ENCODE peak calls at places on chromosomes 2 and 18, in eight cellular contexts. One of them, this sample, is unnamed.

GRCh38 chr18:50826027-50826426 is 6.2 kb upstream of the MRO start:
- DNase-seq in breast epithelium: no peak
- DNase-seq in prostate gland: no peak
- DNase-seq in suprapubic skin: no peak
- DNase-seq in GM12891: no peak
- DNase-seq in GM23338: no peak
- DNase-seq in GM12878: no peak
- DNase-seq in spleen: no peak
- DNase-seq in this sample: no peak

GRCh38 chr2:217279130-217279529 is 419.3 kb upstream of the TNP1 start:
- DNase-seq in breast epithelium: no peak
- DNase-seq in prostate gland: no peak
- DNase-seq in suprapubic skin: no peak
- DNase-seq in GM12891: no peak
- DNase-seq in GM23338: no peak
- DNase-seq in GM12878: no peak
- DNase-seq in spleen: no peak
- DNase-seq in this sample: no peak

GRCh38 chr18:29147944-29148343 is 971.0 kb upstream of the CDH2 start:
- DNase-seq in breast epithelium: no peak
- DNase-seq in prostate gland: no peak
- DNase-seq in suprapubic skin: no peak
- DNase-seq in GM12891: no peak
- DNase-seq in GM23338: peak
- DNase-seq in GM12878: no peak
- DNase-seq in spleen: no peak
- DNase-seq in this sample: peak

GRCh38 chr2:102030855-102031527 is 39.2 kb downstream of the IL1R2 start:
- DNase-seq in breast epithelium: no peak
- DNase-seq in prostate gland: no peak
- DNase-seq in suprapubic skin: no peak
- DNase-seq in GM12891: no peak
- DNase-seq in GM23338: no peak
- DNase-seq in GM12878: no peak
- DNase-seq in spleen: no peak
- DNase-seq in this sample: peak

GRCh38 chr2:204533629-204534370 is 11.5 kb upstream of the PARD3B start:
- DNase-seq in breast epithelium: no peak
- DNase-seq in prostate gland: peak
- DNase-seq in suprapubic skin: no peak
- DNase-seq in GM12891: no peak
- DNase-seq in GM23338: no peak
- DNase-seq in GM12878: no peak
- DNase-seq in spleen: no peak
- DNase-seq in this sample: no peak

GRCh38 chr18:59002974-59003594 is 136.6 kb upstream of the SEC11C start:
- DNase-seq in breast epithelium: no peak
- DNase-seq in prostate gland: no peak
- DNase-seq in suprapubic skin: no peak
- DNase-seq in GM12891: no peak
- DNase-seq in GM23338: no peak
- DNase-seq in GM12878: no peak
- DNase-seq in spleen: no peak
- DNase-seq in this sample: no peak

GRCh38 chr2:179020156-179020750 is 29.7 kb downstream of the CCDC141 start:
- DNase-seq in breast epithelium: no peak
- DNase-seq in prostate gland: no peak
- DNase-seq in suprapubic skin: no peak
- DNase-seq in GM12891: no peak
- DNase-seq in GM23338: peak
- DNase-seq in GM12878: no peak
- DNase-seq in spleen: no peak
- DNase-seq in this sample: no peak

GRCh38 chr2:176830362-176830761 is 382.2 kb upstream of the HNRNPA3 start:
- DNase-seq in breast epithelium: no peak
- DNase-seq in prostate gland: no peak
- DNase-seq in suprapubic skin: no peak
- DNase-seq in GM12891: no peak
- DNase-seq in GM23338: peak
- DNase-seq in GM12878: no peak
- DNase-seq in spleen: no peak
- DNase-seq in this sample: no peak

GRCh38 chr18:908631-909621 is 4.3 kb downstream of the ADCYAP1 start:
- DNase-seq in breast epithelium: no peak
- DNase-seq in prostate gland: no peak
- DNase-seq in suprapubic skin: no peak
- DNase-seq in GM12891: no peak
- DNase-seq in GM23338: peak
- DNase-seq in GM12878: no peak
- DNase-seq in spleen: no peak
- DNase-seq in this sample: no peak

GRCh38 chr2:15772196-15772595 is 168.2 kb upstream of the MYCN start:
- DNase-seq in breast epithelium: no peak
- DNase-seq in prostate gland: no peak
- DNase-seq in suprapubic skin: no peak
- DNase-seq in GM12891: no peak
- DNase-seq in GM23338: no peak
- DNase-seq in GM12878: no peak
- DNase-seq in spleen: no peak
- DNase-seq in this sample: no peak

GRCh38 chr2:23862716-23863426 is 64.1 kb downstream of the ATAD2B start:
- DNase-seq in breast epithelium: no peak
- DNase-seq in prostate gland: no peak
- DNase-seq in suprapubic skin: no peak
- DNase-seq in GM12891: no peak
- DNase-seq in GM23338: no peak
- DNase-seq in GM12878: no peak
- DNase-seq in spleen: no peak
- DNase-seq in this sample: no peak

GRCh38 chr2:60468390-60469085 is 84.9 kb downstream of the BCL11A start:
- DNase-seq in breast epithelium: no peak
- DNase-seq in prostate gland: no peak
- DNase-seq in suprapubic skin: no peak
- DNase-seq in GM12891: no peak
- DNase-seq in GM23338: no peak
- DNase-seq in GM12878: no peak
- DNase-seq in spleen: no peak
- DNase-seq in this sample: no peak

GRCh38 chr2:96940026-96940601 is 46.3 kb downstream of the FAM178B start:
- DNase-seq in breast epithelium: no peak
- DNase-seq in prostate gland: no peak
- DNase-seq in suprapubic skin: no peak
- DNase-seq in GM12891: no peak
- DNase-seq in GM23338: no peak
- DNase-seq in GM12878: no peak
- DNase-seq in spleen: peak
- DNase-seq in this sample: no peak

GRCh38 chr2:123518387-123518786 is 506.7 kb upstream of the CNTNAP5 start:
- DNase-seq in breast epithelium: no peak
- DNase-seq in prostate gland: no peak
- DNase-seq in suprapubic skin: no peak
- DNase-seq in GM12891: no peak
- DNase-seq in GM23338: no peak
- DNase-seq in GM12878: no peak
- DNase-seq in spleen: no peak
- DNase-seq in this sample: no peak

DNA sequence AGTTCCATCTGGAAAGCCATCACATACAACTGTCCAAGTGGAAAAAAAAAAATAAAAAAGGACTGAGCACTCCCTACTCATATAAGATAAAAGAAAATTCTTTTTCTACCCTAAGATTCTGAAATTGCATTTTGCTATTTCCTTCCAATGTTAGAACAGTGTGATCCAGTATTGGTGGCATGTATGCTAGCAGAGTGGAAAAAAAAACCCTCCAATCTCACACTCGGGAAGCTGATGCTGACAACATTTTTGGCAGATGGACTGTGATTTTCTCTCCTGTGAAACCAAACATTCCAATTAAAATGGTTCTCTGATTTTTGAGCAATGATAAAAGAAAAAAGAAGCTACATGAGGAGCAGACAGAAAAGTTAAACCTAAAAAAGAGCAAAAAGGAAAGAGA is 419.8 kb downstream of the DPP10 start:
- DNase-seq in breast epithelium: no peak
- DNase-seq in prostate gland: no peak
- DNase-seq in suprapubic skin: no peak
- DNase-seq in GM12891: no peak
- DNase-seq in GM23338: no peak
- DNase-seq in GM12878: no peak
- DNase-seq in spleen: no peak
- DNase-seq in this sample: no peak
- TF ChIP-seq POLR2AphosphoS5 in breast epithelium: no peak
- TF ChIP-seq POLR2AphosphoS5 in prostate gland: no peak
- TF ChIP-seq POLR2AphosphoS5 in suprapubic skin: no peak
- TF ChIP-seq POLR2AphosphoS5 in GM12891: no peak
- TF ChIP-seq POLR2AphosphoS5 in GM23338: no peak
- TF ChIP-seq POLR2AphosphoS5 in GM12878: no peak
- TF ChIP-seq POLR2AphosphoS5 in spleen: no peak
- TF ChIP-seq POLR2AphosphoS5 in this sample: no peak

DNA sequence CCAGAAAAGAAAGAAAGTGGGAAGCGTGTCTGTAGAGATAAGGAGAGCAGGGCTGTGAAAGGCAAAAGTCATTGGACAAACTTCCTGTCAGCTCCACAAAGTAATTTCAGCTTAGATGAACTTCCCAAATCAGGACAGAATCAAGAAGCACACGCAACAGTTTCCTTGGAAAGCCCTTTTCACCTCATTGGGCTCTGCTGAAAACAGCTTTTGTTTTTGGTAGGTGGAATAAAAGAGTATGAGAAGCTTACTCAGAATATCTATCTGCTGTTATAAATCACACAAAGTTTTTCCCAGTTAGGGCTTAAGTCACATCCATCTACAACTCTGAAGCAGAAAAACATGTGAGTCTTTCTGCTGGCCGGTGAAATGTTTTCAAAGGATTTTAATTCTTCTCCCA is 42.4 kb upstream of the EFEMP1 start:
- DNase-seq in breast epithelium: no peak
- DNase-seq in prostate gland: no peak
- DNase-seq in suprapubic skin: no peak
- DNase-seq in GM12891: no peak
- DNase-seq in GM23338: no peak
- DNase-seq in GM12878: no peak
- DNase-seq in spleen: no peak
- DNase-seq in this sample: no peak
- TF ChIP-seq POLR2AphosphoS5 in breast epithelium: no peak
- TF ChIP-seq POLR2AphosphoS5 in prostate gland: no peak
- TF ChIP-seq POLR2AphosphoS5 in suprapubic skin: no peak
- TF ChIP-seq POLR2AphosphoS5 in GM12891: no peak
- TF ChIP-seq POLR2AphosphoS5 in GM23338: no peak
- TF ChIP-seq POLR2AphosphoS5 in GM12878: no peak
- TF ChIP-seq POLR2AphosphoS5 in spleen: no peak
- TF ChIP-seq POLR2AphosphoS5 in this sample: no peak

GRCh38 chr2:33476100-33476792 is at the start of gene RASGRP3:
- DNase-seq in breast epithelium: peak
- DNase-seq in prostate gland: peak
- DNase-seq in suprapubic skin: peak
- DNase-seq in GM12891: no peak
- DNase-seq in GM23338: peak
- DNase-seq in GM12878: no peak
- DNase-seq in spleen: peak
- DNase-seq in this sample: peak
- TF ChIP-seq POLR2AphosphoS5 in breast epithelium: peak
- TF ChIP-seq POLR2AphosphoS5 in prostate gland: peak
- TF ChIP-seq POLR2AphosphoS5 in suprapubic skin: peak
- TF ChIP-seq POLR2AphosphoS5 in GM12891: peak
- TF ChIP-seq POLR2AphosphoS5 in GM23338: no peak
- TF ChIP-seq POLR2AphosphoS5 in GM12878: peak
- TF ChIP-seq POLR2AphosphoS5 in spleen: peak
- TF ChIP-seq POLR2AphosphoS5 in this sample: peak

DNA sequence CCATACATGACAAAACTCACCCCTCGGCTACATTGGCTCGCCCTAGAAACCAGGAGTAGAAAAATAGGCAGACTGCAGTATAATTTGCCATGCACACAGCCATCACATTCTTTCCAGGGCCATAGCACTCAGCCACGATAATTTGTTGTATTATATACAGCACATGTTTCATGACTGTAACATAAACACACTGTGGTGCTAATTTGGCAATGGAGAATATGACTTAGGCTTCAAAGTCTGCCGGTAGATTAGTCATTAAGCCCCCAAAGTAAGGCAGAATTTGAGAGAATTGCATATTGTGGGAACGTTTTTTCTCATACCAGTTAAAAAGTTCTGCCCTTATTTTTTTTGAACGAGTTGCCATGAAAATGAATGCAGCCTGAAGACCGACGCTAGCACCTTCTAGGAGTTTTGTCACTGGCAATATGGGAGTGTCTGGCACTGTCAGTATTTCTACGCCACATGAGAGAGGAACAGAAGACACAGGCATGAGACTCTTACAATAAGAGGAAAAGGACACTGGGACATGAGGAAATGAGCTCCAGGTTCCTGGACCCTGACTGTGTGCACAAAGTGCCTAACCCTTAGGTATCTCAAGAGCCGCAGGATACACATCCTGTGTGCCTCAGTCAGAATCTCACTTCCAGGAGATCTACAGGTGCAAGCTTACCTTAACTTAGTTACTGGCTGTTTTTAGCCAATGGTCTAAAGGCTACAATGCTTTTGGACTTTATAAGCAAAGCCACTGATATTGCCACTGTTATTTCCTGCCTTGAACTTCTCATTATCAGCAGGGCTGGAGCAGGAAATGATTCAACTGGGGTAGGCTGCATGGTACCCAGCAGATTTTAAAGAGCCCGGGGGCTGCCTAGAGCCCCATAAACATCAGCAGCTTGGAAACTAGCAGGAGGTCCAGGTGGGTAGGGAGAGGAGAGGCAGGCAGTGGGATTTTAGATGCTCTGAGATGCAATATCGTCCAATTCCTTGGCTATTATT is 254.5 kb downstream of the ZNF521 start:
- DNase-seq in breast epithelium: no peak
- DNase-seq in prostate gland: no peak
- DNase-seq in suprapubic skin: no peak
- DNase-seq in GM12891: no peak
- DNase-seq in GM23338: no peak
- DNase-seq in GM12878: no peak
- DNase-seq in spleen: no peak
- DNase-seq in this sample: no peak
- TF ChIP-seq POLR2AphosphoS5 in breast epithelium: no peak
- TF ChIP-seq POLR2AphosphoS5 in prostate gland: no peak
- TF ChIP-seq POLR2AphosphoS5 in suprapubic skin: no peak
- TF ChIP-seq POLR2AphosphoS5 in GM12891: no peak
- TF ChIP-seq POLR2AphosphoS5 in GM23338: no peak
- TF ChIP-seq POLR2AphosphoS5 in GM12878: no peak
- TF ChIP-seq POLR2AphosphoS5 in spleen: peak
- TF ChIP-seq POLR2AphosphoS5 in this sample: no peak